ENCODE peak calls at places on chromosomes 2 and 18, in five cellular contexts. G is breast epithelium, N is left lung, S is AG10803, F is OCI-LY7. E is an unnamed sample.

GRCh38 chr2:142682528-142682927 is 194.9 kb upstream of the KYNU start:
- DNase-seq in N (no peak), S (peak; percentile 1), G (no peak), F (no peak), E (peak; percentile 29)

GRCh38 chr18:12023375-12023774 is 42.1 kb downstream of the IMPA2 start:
- DNase-seq in F (no peak), N (peak; percentile 5), G (no peak), S (no peak), E (no peak)

GRCh38 chr2:171244970-171245782 is 84.5 kb upstream of the TLK1 start:
- DNase-seq in S (peak; percentile 49), G (no peak), N (no peak), F (peak; percentile 25), E (peak; percentile 18)

GRCh38 chr2:84704505-84705244 is 176.2 kb downstream of the TRABD2A start:
- DNase-seq in G (no peak), N (peak; percentile 43), S (peak; percentile 18), F (no peak), E (peak; percentile 56)

GRCh38 chr2:196823750-196824149 is 14.6 kb upstream of the C2orf66 start:
- DNase-seq in F (no peak), N (no peak), S (peak; percentile 80), G (no peak), E (peak; percentile 71)

GRCh38 chr2:237874585-237875161 is 15.2 kb downstream of the RAMP1 start:
- DNase-seq in G (peak; percentile 47), N (no peak), F (no peak), S (peak; percentile 68), E (peak; percentile 70)

GRCh38 chr2:111121028-111121872 is 536 bp downstream of the BCL2L11 start:
- DNase-seq in F (peak; percentile 74), N (peak; percentile 53), G (peak; percentile 57), S (no peak), E (peak; percentile 42)

GRCh38 chr2:128421861-128422311 is 103.2 kb upstream of the HS6ST1 start:
- DNase-seq in S (no peak), F (no peak), N (peak; percentile 12), G (no peak), E (no peak)

GRCh38 chr2:169007941-169008340 is 23.2 kb downstream of the ABCB11 start:
- DNase-seq in F (no peak), N (no peak), G (no peak), S (no peak), E (no peak)

GRCh38 chr18:38369772-38370690 is 804.4 kb upstream of the CELF4 start:
- DNase-seq in S (no peak), F (no peak), N (no peak), G (no peak), E (no peak)

GRCh38 chr2:84865181-84865783 is 15.6 kb downstream of the TRABD2A start:
- DNase-seq in S (peak; percentile 57), F (peak; percentile 64), G (no peak), N (no peak), E (peak; percentile 27)

GRCh38 chr2:189129971-189130370 is 49.6 kb downstream of the COL5A2 start:
- DNase-seq in N (no peak), F (no peak), S (peak; percentile 95), G (no peak), E (peak; percentile 72)

GRCh38 chr2:151162185-151162584 is 99.5 kb downstream of the RBM43 start:
- DNase-seq in S (peak; percentile 45), F (no peak), N (no peak), G (no peak), E (peak; percentile 50)

GRCh38 chr2:231883468-231883881 is 42.7 kb downstream of the NPPC start:
- DNase-seq in G (peak; percentile 10), S (peak; percentile 11), F (no peak), N (no peak), E (peak; percentile 52)

GRCh38 chr2:164388511-164388910 is 232.8 kb downstream of the GRB14 start:
- DNase-seq in G (no peak), N (no peak), F (no peak), S (peak; percentile 76), E (peak; percentile 8)

GRCh38 chr2:191631754-191632153 is 46.2 kb upstream of the NABP1 start:
- DNase-seq in F (no peak), S (peak; percentile 73), N (peak; percentile 55), G (peak; percentile 52), E (peak; percentile 88)

GRCh38 chr2:119494163-119494790 is 30.0 kb downstream of the SCTR start:
- DNase-seq in S (no peak), F (no peak), G (no peak), N (no peak), E (no peak)

GRCh38 chr2:225040862-225041209 is 1.4 kb downstream of the DOCK10 start:
- DNase-seq in F (peak; percentile 55), G (no peak), S (peak; percentile 30), N (no peak), E (no peak)

GRCh38 chr2:208266641-208267335 is 733 bp downstream of the PIKFYVE start:
- DNase-seq in S (peak; percentile 18), F (peak; percentile 9), G (no peak), N (no peak), E (peak; percentile 49)

GRCh38 chr2:100309973-100310719 is 12.2 kb downstream of the LONRF2 start:
- DNase-seq in N (no peak), S (no peak), G (no peak), F (no peak), E (no peak)

GRCh38 chr18:27839141-27839540 is 337.8 kb downstream of the CDH2 start:
- DNase-seq in S (peak; percentile 83), G (no peak), F (no peak), N (no peak), E (peak; percentile 24)

GRCh38 chr2:108106746-108107145 is 120.4 kb downstream of the SLC5A7 start:
- DNase-seq in F (no peak), N (no peak), S (no peak), G (no peak), E (no peak)

GRCh38 chr2:134410006-134410405 is 156.1 kb downstream of the MGAT5 start:
- DNase-seq in F (no peak), N (no peak), G (no peak), S (no peak), E (no peak)

GRCh38 chr18:58321986-58322385 is 278.0 kb downstream of the NEDD4L start:
- DNase-seq in N (peak; percentile 66), S (peak; percentile 87), F (peak; percentile 11), G (no peak), E (peak; percentile 52)
- TF ChIP-seq CTCF in N (peak; percentile 47), S (peak; percentile 76), F (peak; percentile 60), G (peak; percentile 32), E (peak; percentile 41)

DNA sequence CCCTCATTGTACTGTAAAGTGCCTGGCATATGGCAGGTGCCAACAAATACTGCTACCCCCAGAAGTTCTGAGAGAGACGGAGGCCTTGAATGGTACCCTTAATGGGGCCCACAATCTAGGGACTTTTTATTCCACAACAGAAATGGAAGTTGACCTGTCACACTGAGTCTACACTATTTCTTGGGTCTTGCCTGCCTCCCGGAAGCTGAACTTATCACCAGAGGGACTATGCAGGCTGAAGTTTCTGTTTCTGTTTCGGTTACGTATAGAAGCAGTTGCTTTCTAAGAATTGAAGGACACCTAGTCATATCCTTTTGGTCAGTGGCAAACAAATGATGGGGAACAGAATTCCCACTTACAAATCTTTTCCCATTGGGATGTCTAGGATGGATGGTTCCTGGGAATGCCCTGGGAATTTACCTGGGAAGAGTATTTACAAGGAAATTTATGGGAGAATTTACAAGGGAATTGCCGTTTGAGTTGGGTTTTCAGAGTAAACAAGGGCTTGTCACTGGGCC is 74.2 kb downstream of the HS1BP3 start:
- DNase-seq in N (no peak), S (no peak), F (peak; percentile 71), G (no peak), E (peak; percentile 76)
- H3K4me3 ChIP-seq in N (no peak overlapping the region), S (no peak overlapping the region), F (no peak overlapping the region), G (no peak overlapping the region), E (no peak overlapping the region)

GRCh38 chr2:18410543-18410942 is 149.9 kb downstream of the RDH14 start:
- DNase-seq in F (no peak), G (no peak), S (no peak), N (no peak), E (no peak)
- TF ChIP-seq CTCF in F (no peak), G (no peak), S (no peak), N (no peak), E (no peak)

GRCh38 chr18:7269903-7270302 is 39.0 kb downstream of the LRRC30 start:
- DNase-seq in F (no peak), G (no peak), S (no peak), N (no peak), E (no peak)

GRCh38 chr18:7273301-7273911 is 42.5 kb downstream of the LRRC30 start:
- DNase-seq in N (peak; percentile 79), S (peak; percentile 55), G (no peak), F (no peak), E (peak; percentile 71)

GRCh38 chr18:7272268-7273049 is 41.6 kb downstream of the LRRC30 start:
- DNase-seq in S (peak; percentile 75), F (no peak), N (peak; percentile 67), G (no peak), E (peak; percentile 65)
- H3K4me3 ChIP-seq in S (no peak overlapping the region), F (no peak overlapping the region), N (no peak overlapping the region), G (peak overlapping the region; percentile 12), E (peak overlapping the region; percentile 6)